ENCODE peak calls at places on chromosome 9, in nine cellular contexts. X is effector memory CD4-positive, alpha-beta T cell; J is stomach; Y is adrenal gland; L is heart right ventricle; E is AG04450; P is SJSA1; T is uterus; C is CD4-positive, alpha-beta memory T cell. A is an unnamed sample.

GRCh38 chr9:97508852-97509251 is 7.4 kb downstream of the TMOD1 start:
- DNase-seq in J (no peak), L (no peak), C (no peak), T (no peak), X (no peak), Y (no peak), E (no peak), P (no peak), A (no peak)

GRCh38 chr9:84867171-84867570 is 197.6 kb downstream of the NTRK2 start:
- DNase-seq in X (no peak), Y (no peak), L (no peak), P (no peak), C (no peak), E (no peak), J (no peak), T (no peak), A (no peak)

GRCh38 chr9:21294325-21294724 is 10.8 kb downstream of the IFNA5 start:
- DNase-seq in L (no peak), Y (no peak), J (no peak), E (no peak), P (no peak), T (no peak), X (no peak), C (no peak), A (no peak)

GRCh38 chr9:87054999-87055686 is 107.8 kb upstream of the GAS1 start:
- DNase-seq in X (no peak), T (no peak), L (no peak), Y (no peak), E (no peak), J (no peak), C (no peak), P (no peak), A (no peak)

GRCh38 chr9:130555968-130556367 is 23.4 kb upstream of the FUBP3 start:
- DNase-seq in X (no peak), C (no peak), L (no peak), T (no peak), J (no peak), E (no peak), Y (no peak), P (no peak), A (no peak)

GRCh38 chr9:108272350-108272899 is 583.4 kb downstream of the ACTL7B start:
- DNase-seq in L (peak), P (no peak), X (no peak), C (no peak), J (peak), T (peak), Y (peak), E (peak), A (peak)

GRCh38 chr9:107488400-107489143 is 997 bp downstream of the KLF4 start:
- DNase-seq in Y (peak), E (no peak), P (no peak), J (peak), T (peak), C (peak), X (no peak), L (peak), A (peak)

GRCh38 chr9:109574061-109574882 is 76.2 kb upstream of the PTPN3 start:
- DNase-seq in P (peak), C (peak), Y (peak), E (peak), L (peak), T (no peak), J (no peak), X (no peak), A (peak)

GRCh38 chr9:37104183-37104889 is 16.0 kb upstream of the ZCCHC7 start:
- DNase-seq in Y (peak), L (no peak), C (no peak), J (no peak), P (no peak), E (peak), X (no peak), T (no peak), A (peak)

GRCh38 chr9:4207881-4208615 is 91.8 kb downstream of the GLIS3 start:
- DNase-seq in P (no peak), C (no peak), J (no peak), E (no peak), L (peak), T (no peak), X (no peak), Y (no peak), A (peak)

GRCh38 chr9:94879230-94879629 is 152.7 kb downstream of the AOPEP start:
- DNase-seq in Y (no peak), C (no peak), X (no peak), E (no peak), P (no peak), J (no peak), L (no peak), T (no peak), A (no peak)

GRCh38 chr9:120891255-120891954 is 14.4 kb upstream of the PHF19 start:
- DNase-seq in T (no peak), P (no peak), Y (no peak), C (peak), E (no peak), L (no peak), J (no peak), X (no peak), A (no peak)

GRCh38 chr9:126153382-126153781 is 173.2 kb upstream of the MVB12B start:
- DNase-seq in E (no peak), J (no peak), Y (peak), P (no peak), L (no peak), X (no peak), T (no peak), C (no peak), A (no peak)

GRCh38 chr9:124110307-124110915 is 98.8 kb downstream of the LHX2 start:
- DNase-seq in T (peak), E (peak), Y (peak), X (no peak), J (peak), C (peak), P (peak), L (peak), A (peak)

GRCh38 chr9:90907790-90908189 is 106.2 kb downstream of the SYK start:
- DNase-seq in Y (no peak), T (no peak), C (no peak), X (no peak), P (no peak), L (no peak), J (no peak), E (no peak), A (no peak)

DNA sequence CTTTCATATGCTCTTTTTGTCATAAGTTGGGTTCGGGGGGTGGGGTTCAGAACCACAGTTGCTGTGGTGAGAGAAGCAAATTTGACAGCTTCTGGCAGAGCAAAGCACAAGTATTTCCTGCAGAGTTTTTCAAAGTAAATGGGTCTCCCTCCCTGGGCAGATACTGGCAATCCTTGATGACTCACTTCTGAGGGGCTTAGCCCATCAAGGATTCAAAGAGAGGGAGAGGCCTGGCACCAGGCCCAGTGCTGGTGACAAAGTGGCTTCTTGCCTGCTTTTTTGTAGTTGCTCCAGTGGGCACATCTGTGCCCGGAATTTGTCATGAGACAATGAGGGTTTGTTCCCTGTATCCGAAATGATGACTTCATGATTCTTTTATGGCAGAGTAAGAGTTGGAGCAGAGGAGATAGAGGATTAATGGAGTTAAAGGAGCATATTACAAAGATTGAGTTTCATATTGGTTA is 46.6 kb upstream of the TNC start:
- DNase-seq in X (no peak), T (no peak), J (no peak), Y (peak), E (no peak), C (no peak), P (peak), L (no peak), A (peak)
- H3K27ac ChIP-seq in X (no peak), T (no peak), J (no peak), Y (no peak), E (peak), C (no peak), P (no peak), L (no peak), A (peak)

DNA sequence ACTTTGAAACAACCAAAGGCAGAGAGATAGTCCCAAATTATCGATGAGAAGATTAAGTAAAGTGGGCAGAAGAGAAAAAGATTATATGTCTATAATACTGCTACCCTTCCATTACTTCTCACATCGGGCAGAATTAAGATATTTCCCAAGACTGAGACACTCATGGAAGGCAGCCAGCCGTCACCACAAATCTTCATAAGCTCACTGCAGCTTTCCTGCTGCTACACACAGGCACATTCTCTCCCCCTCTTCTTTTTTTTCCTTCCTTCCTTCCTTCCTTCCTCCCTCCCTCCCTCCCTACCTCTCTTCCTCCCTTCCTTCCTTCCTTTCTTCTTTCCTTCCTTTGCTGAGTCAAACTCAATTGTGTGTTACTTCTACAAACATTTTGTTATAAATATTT is 58.7 kb upstream of the SPATA31C2 start:
- DNase-seq in P (no peak), T (peak), J (no peak), L (no peak), X (no peak), Y (peak), E (peak), C (no peak), A (peak)
- H3K27ac ChIP-seq in P (peak), T (peak), J (no peak), L (no peak), X (no peak), Y (no peak), E (no peak), C (no peak), A (no peak)

GRCh38 chr9:68708089-68708488 is 3.0 kb downstream of the PIP5K1B start:
- DNase-seq in P (no peak), L (no peak), Y (no peak), C (no peak), T (no peak), X (no peak), E (no peak), J (no peak), A (no peak)

GRCh38 chr9:68708513-68708912 is 3.5 kb downstream of the PIP5K1B start:
- DNase-seq in L (no peak), Y (no peak), J (no peak), E (no peak), C (no peak), X (no peak), P (no peak), T (no peak), A (no peak)

GRCh38 chr9:68711281-68711680 is 6.2 kb downstream of the PIP5K1B start:
- DNase-seq in J (no peak), Y (no peak), P (no peak), L (no peak), E (no peak), X (no peak), C (no peak), T (no peak), A (no peak)

GRCh38 chr9:68709291-68709970 is 4.4 kb downstream of the PIP5K1B start:
- DNase-seq in L (no peak), P (no peak), C (no peak), J (no peak), X (no peak), Y (no peak), E (no peak), T (no peak), A (no peak)

DNA sequence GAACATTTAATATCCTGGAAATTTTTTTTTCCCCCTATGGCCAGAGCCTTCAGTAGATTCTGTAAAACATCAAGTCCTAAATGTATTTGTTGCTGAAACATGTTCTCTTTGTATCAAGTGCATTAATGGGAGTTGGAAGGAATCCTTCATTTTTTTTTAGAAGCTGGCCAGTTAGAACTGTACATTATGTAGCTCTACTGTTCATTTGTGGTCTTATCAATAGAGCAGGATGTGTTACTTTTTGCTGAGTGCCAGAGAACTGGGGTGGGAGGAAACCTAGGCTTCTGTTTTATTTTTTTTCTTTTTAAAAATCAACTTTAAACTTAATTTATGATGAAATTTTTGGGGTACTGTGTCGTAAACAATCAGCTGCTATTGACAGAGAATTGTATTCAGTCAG is 5.0 kb downstream of the PIP5K1B start:
- DNase-seq in P (no peak), X (no peak), Y (no peak), C (no peak), T (no peak), E (no peak), J (no peak), L (no peak), A (no peak)
- H3K27ac ChIP-seq in P (no peak), X (no peak), Y (no peak), C (no peak), T (no peak), E (no peak), J (no peak), L (no peak), A (no peak)

GRCh38 chr9:34992376-34992951 is 2.9 kb downstream of the DNAJB5 start:
- DNase-seq in C (no peak), L (peak), P (peak), T (peak), E (peak), J (no peak), Y (peak), X (no peak), A (peak)
- H3K27ac ChIP-seq in C (no peak), L (peak), P (peak), T (peak), E (peak), J (peak), Y (peak), X (no peak), A (peak)